ENCODE peak calls at places on chromosomes 3 and 15, in seven cellular contexts. M is heart left ventricle, T is HCT116, V is right cardiac atrium, G is heart right ventricle, L is body of pancreas, I is K562. Q is an unnamed sample.

GRCh38 chr3:12797892-12798558 is 1.5 kb downstream of the CAND2 start:
- ATAC-seq in M (no peak), T (no peak), V (no peak), G (no peak), L (no peak), I (no peak), Q (no peak)

GRCh38 chr3:33355611-33356010 is 78.4 kb downstream of the FBXL2 start:
- ATAC-seq in M (peak), T (no peak), V (peak), G (peak), L (peak), I (peak), Q (no peak)

GRCh38 chr3:47877288-47877687 is 74.3 kb downstream of the DHX30 start:
- ATAC-seq in M (no peak), T (no peak), V (no peak), G (peak), L (no peak), I (no peak), Q (no peak)

GRCh38 chr15:79378394-79379158 is 53.6 kb upstream of the MINAR1 start:
- ATAC-seq in M (no peak), T (no peak), V (no peak), G (no peak), L (no peak), I (peak), Q (no peak)

GRCh38 chr15:76032046-76032445 is 19.8 kb upstream of the NRG4 start:
- ATAC-seq in M (no peak), T (no peak), V (no peak), G (no peak), L (no peak), I (no peak), Q (no peak)

GRCh38 chr3:40185029-40185695 is 124.3 kb upstream of the EIF1B start:
- ATAC-seq in M (no peak), T (no peak), V (no peak), G (no peak), L (no peak), I (no peak), Q (no peak)

GRCh38 chr3:44969779-44970178 is 6.2 kb downstream of the ZDHHC3 start:
- ATAC-seq in M (no peak), T (no peak), V (no peak), G (no peak), L (no peak), I (no peak), Q (no peak)

GRCh38 chr3:46110701-46111493 is 83.6 kb upstream of the XCR1 start:
- ATAC-seq in M (peak), T (peak), V (peak), G (peak), L (no peak), I (peak), Q (peak)

GRCh38 chr3:113096158-113096893 is 105.5 kb downstream of the GTPBP8 start:
- ATAC-seq in M (no peak), T (peak), V (no peak), G (no peak), L (no peak), I (no peak), Q (no peak)

GRCh38 chr3:120567370-120568197 is 28.6 kb upstream of the NDUFB4 start:
- ATAC-seq in M (peak), T (peak), V (peak), G (peak), L (peak), I (peak), Q (peak)

GRCh38 chr15:67746022-67746421 is 79.3 kb upstream of the SKOR1 start:
- ATAC-seq in M (no peak), T (no peak), V (no peak), G (no peak), L (no peak), I (no peak), Q (peak)

GRCh38 chr15:38176155-38176554 is 76.5 kb upstream of the SPRED1 start:
- ATAC-seq in M (no peak), T (no peak), V (no peak), G (no peak), L (no peak), I (no peak), Q (no peak)

GRCh38 chr3:179308006-179308405 is 14.8 kb upstream of the ZNF639 start:
- ATAC-seq in M (no peak), T (no peak), V (no peak), G (no peak), L (no peak), I (no peak), Q (no peak)

GRCh38 chr15:41821831-41822230 is 6.1 kb upstream of the JMJD7 start:
- ATAC-seq in M (no peak), T (no peak), V (no peak), G (no peak), L (no peak), I (peak), Q (no peak)

GRCh38 chr3:127961963-127962362 is 46.9 kb downstream of the KBTBD12 start:
- ATAC-seq in M (no peak), T (peak), V (no peak), G (no peak), L (no peak), I (peak), Q (no peak)

GRCh38 chr3:36942632-36943248 is 2.1 kb downstream of the TRANK1 start:
- ATAC-seq in M (no peak), T (no peak), V (no peak), G (no peak), L (no peak), I (no peak), Q (no peak)

GRCh38 chr3:4061854-4062360 is 241.3 kb upstream of the SETMAR start:
- ATAC-seq in M (no peak), T (no peak), V (no peak), G (no peak), L (no peak), I (no peak), Q (no peak)

GRCh38 chr3:154105218-154105975 is 15.8 kb upstream of the ARHGEF26 start:
- ATAC-seq in M (no peak), T (no peak), V (no peak), G (no peak), L (no peak), I (no peak), Q (peak)

GRCh38 chr15:52251144-52251860 is 44.3 kb downstream of the MYO5C start:
- ATAC-seq in M (no peak), T (no peak), V (no peak), G (no peak), L (no peak), I (no peak), Q (no peak)

GRCh38 chr3:81732642-81733041 is 28.8 kb downstream of the GBE1 start:
- ATAC-seq in M (no peak), T (no peak), V (no peak), G (no peak), L (no peak), I (no peak), Q (no peak)

GRCh38 chr15:93485438-93485837 is 396.4 kb upstream of the RGMA start:
- ATAC-seq in M (peak), T (no peak), V (peak), G (peak), L (no peak), I (no peak), Q (no peak)

DNA sequence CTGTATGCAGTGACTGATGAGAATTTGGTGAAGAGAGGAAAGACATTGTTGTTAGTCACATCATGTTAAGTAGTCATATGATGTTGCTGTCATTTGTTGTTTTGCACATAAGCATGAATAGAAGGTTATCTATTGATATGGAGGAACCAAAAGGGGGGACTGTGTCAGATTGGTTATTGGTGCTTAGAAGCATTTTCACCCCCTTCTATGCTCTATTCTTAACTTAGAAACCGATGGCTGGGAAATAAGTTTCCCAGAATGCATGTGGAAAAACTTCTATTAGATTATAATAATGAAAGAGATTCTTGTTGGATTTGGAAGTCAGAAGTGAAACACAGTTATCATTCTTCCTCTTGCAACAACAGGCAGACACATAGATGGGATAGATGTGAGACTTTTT is 33.2 kb upstream of the CADM2 start:
- ATAC-seq in M (no peak), T (no peak), V (no peak), G (no peak), L (no peak), I (no peak), Q (no peak)
- H3K4me3 ChIP-seq in M (no peak), T (no peak), V (no peak), G (no peak), L (no peak), I (no peak), Q (no peak)

GRCh38 chr3:114690896-114691295 is 397.1 kb downstream of the TIGIT start:
- ATAC-seq in M (no peak), T (no peak), V (no peak), G (no peak), L (no peak), I (no peak), Q (no peak)

GRCh38 chr3:114687157-114687556 is 393.3 kb downstream of the TIGIT start:
- ATAC-seq in M (peak), T (no peak), V (no peak), G (no peak), L (no peak), I (no peak), Q (no peak)

GRCh38 chr3:114685053-114685630 is 391.3 kb downstream of the TIGIT start:
- ATAC-seq in M (no peak), T (no peak), V (no peak), G (no peak), L (no peak), I (no peak), Q (peak)

DNA sequence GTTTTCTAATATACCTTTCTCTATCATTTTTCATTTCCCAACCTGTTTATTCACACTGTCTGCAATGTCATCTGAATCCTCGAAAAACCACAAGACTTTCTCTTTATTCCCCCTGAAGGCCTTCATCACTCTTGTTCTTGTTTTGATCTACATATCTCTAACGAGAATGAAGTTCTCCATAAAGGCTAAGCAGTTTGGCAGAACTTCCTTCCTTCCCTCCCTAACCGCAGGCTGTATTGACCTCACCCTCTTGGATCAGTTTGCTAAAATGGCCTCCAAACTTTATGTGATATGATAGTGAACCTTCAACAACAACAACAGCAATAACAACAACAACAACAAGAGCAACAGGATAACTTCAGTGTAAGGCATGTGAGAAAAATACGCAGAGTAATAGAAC is 392.8 kb downstream of the TIGIT start:
- ATAC-seq in M (peak), T (no peak), V (peak), G (no peak), L (no peak), I (no peak), Q (no peak)
- H3K27ac ChIP-seq in M (peak), T (no peak), V (no peak), G (peak), L (no peak), I (no peak), Q (no peak)

DNA sequence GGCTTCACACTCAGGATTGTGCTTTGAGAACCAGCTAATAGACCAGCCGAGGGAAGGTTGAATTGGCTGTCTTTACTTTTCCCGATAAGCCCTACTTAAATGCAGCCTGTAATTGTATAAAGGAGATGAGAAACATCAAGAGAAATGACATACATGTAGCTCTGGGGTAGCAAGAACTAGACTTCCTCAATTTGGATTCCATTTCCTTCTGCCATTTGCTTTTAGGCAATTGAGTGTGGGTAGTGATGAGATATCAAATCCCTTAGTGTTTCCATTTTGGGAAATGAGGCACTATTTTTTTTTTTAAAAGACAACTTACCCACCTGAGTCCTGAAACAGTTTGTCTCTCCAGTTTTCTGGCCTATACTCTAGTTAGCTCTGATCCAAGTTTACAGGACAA is 2.2 kb downstream of the INAFM2 start:
- ATAC-seq in M (no peak), T (no peak), V (no peak), G (no peak), L (no peak), I (no peak), Q (no peak)
- H3K4me3 ChIP-seq in M (peak), T (no peak), V (peak), G (no peak), L (no peak), I (no peak), Q (peak)

GRCh38 chr3:141938011-141938350 is 61.5 kb downstream of the ATP1B3 start:
- ATAC-seq in M (no peak), T (no peak), V (no peak), G (no peak), L (no peak), I (no peak), Q (peak)
- H3K27ac ChIP-seq in M (no peak), T (no peak), V (no peak), G (no peak), L (no peak), I (no peak), Q (no peak)

GRCh38 chr15:74130089-74130848 is at the start of gene ISLR2:
- ATAC-seq in M (no peak), T (no peak), V (no peak), G (no peak), L (no peak), I (no peak), Q (no peak)
- H3K4me3 ChIP-seq in M (peak), T (no peak), V (peak), G (peak), L (no peak), I (no peak), Q (peak)

DNA sequence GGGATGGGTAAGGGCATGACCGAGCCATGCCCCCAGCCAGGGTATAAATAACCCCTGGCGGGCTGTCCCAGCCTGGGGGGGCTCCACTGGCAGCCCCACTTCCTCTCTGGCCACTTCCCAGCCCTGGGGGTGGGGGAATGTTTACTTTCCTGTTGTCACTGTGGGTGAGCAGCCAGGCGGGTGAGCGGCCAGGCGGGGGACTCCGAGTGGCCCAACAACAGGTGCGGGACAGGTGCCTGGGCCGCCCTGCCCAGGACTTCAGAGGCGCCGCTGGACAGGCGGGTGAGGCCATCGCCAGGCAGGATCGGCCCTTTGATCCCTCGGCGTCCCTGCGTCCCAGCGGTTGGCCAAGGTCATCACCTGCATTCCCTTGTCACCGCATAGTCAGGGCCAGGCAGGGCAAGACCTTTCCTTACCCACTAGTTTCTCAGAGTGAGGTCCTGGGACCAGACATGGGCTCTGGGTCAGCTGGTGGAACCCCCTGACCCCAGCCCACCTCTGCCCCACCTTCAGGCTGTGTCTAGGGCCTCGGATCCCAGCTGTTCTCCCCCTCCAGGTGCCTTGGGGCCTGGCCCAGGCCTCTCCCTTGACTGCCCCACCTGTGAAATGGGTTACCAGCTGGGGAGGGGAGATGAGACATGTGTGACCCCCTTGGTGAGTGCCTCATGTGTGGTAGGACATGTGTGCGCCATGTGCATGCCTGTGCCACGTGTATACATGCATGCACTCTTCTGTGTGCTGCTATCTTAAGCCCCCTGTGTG is 16.6 kb downstream of the SEMA3F start:
- ATAC-seq in M (no peak), T (no peak), V (no peak), G (no peak), L (peak), I (no peak), Q (no peak)
- H3K27ac ChIP-seq in M (peak), T (no peak), V (no peak), G (peak), L (no peak), I (no peak), Q (no peak)

Q was measured in gastroesophageal sphincter.